ENCODE peak calls at places on chromosomes 11 and 22, in eight cellular contexts. K, E, Z, T, S, H, V and D are unnamed samples.

GRCh38 chr22:44497218-44497903 is 672 bp downstream of the RTL6 start:
- DNase-seq in K (peak), E (no peak), Z (no peak), T (no peak), S (peak), H (peak), V (peak), D (peak)

GRCh38 chr11:11010624-11011127 is 152.8 kb upstream of the ZBED5 start:
- DNase-seq in K (peak), E (no peak), Z (peak), T (no peak), S (no peak), H (peak), V (no peak), D (peak)

GRCh38 chr22:29840498-29840897 is 2.4 kb upstream of the ASCC2 start:
- DNase-seq in K (no peak), E (no peak), Z (no peak), T (no peak), S (peak), H (no peak), V (no peak), D (no peak)

GRCh38 chr11:110862407-110862806 is 150.2 kb upstream of the ARHGAP20 start:
- DNase-seq in K (no peak), E (no peak), Z (no peak), T (no peak), S (no peak), H (no peak), V (no peak), D (no peak)

GRCh38 chr11:70445605-70446004 is 47.3 kb downstream of the CTTN start:
- DNase-seq in K (no peak), E (no peak), Z (no peak), T (no peak), S (no peak), H (no peak), V (no peak), D (peak)

GRCh38 chr11:109096266-109096665 is 325.7 kb upstream of the C11orf87 start:
- DNase-seq in K (no peak), E (no peak), Z (no peak), T (no peak), S (no peak), H (no peak), V (no peak), D (no peak)

GRCh38 chr22:19206287-19206686 is 27.8 kb upstream of the SLC25A1 start:
- DNase-seq in K (no peak), E (no peak), Z (no peak), T (no peak), S (no peak), H (no peak), V (no peak), D (peak)

GRCh38 chr11:70423523-70424505 is 25.5 kb downstream of the CTTN start:
- DNase-seq in K (peak), E (no peak), Z (no peak), T (no peak), S (peak), H (peak), V (peak), D (no peak)

GRCh38 chr11:113896156-113896879 is 8.3 kb upstream of the HTR3B start:
- DNase-seq in K (peak), E (no peak), Z (peak), T (no peak), S (peak), H (peak), V (no peak), D (no peak)

GRCh38 chr11:6320411-6321207 is at the start of gene CAVIN3:
- DNase-seq in K (peak), E (peak), Z (peak), T (peak), S (peak), H (peak), V (peak), D (peak)

GRCh38 chr11:79950741-79951140 is 509.9 kb upstream of the TENM4 start:
- DNase-seq in K (no peak), E (no peak), Z (no peak), T (no peak), S (no peak), H (no peak), V (no peak), D (no peak)

GRCh38 chr22:22661275-22661674 is 16.9 kb downstream of the GGTLC2 start:
- DNase-seq in K (no peak), E (no peak), Z (no peak), T (no peak), S (no peak), H (no peak), V (no peak), D (no peak)

GRCh38 chr11:57698843-57699365 is 13.1 kb downstream of the MED19 start:
- DNase-seq in K (no peak), E (no peak), Z (no peak), T (no peak), S (no peak), H (no peak), V (no peak), D (no peak)

GRCh38 chr11:110430267-110431211 is 791 bp downstream of the FDX1 start:
- DNase-seq in K (peak), E (no peak), Z (no peak), T (peak), S (no peak), H (peak), V (no peak), D (no peak)

GRCh38 chr22:27405672-27406388 is 395.7 kb downstream of the MN1 start:
- DNase-seq in K (peak), E (no peak), Z (peak), T (peak), S (peak), H (peak), V (no peak), D (peak)

GRCh38 chr11:122678406-122678805 is 22.9 kb downstream of the UBASH3B start:
- DNase-seq in K (no peak), E (no peak), Z (no peak), T (no peak), S (no peak), H (no peak), V (no peak), D (no peak)
- TF ChIP-seq CTCF in K (no peak), E (no peak), Z (no peak), T (no peak), S (no peak), H (no peak), V (no peak), D (no peak)

GRCh38 chr11:124868322-124869274 is 3.4 kb downstream of the ROBO3 start:
- DNase-seq in K (no peak), E (no peak), Z (no peak), T (no peak), S (no peak), H (no peak), V (peak), D (no peak)
- TF ChIP-seq CTCF in K (no peak), E (no peak), Z (no peak), T (no peak), S (no peak), H (no peak), V (no peak), D (no peak)

GRCh38 chr22:45757068-45757467 is 85.4 kb downstream of the ATXN10 start:
- DNase-seq in K (no peak), E (no peak), Z (no peak), T (peak), S (no peak), H (no peak), V (peak), D (no peak)
- TF ChIP-seq CTCF in K (no peak), E (no peak), Z (no peak), T (no peak), S (no peak), H (no peak), V (no peak), D (no peak)

DNA sequence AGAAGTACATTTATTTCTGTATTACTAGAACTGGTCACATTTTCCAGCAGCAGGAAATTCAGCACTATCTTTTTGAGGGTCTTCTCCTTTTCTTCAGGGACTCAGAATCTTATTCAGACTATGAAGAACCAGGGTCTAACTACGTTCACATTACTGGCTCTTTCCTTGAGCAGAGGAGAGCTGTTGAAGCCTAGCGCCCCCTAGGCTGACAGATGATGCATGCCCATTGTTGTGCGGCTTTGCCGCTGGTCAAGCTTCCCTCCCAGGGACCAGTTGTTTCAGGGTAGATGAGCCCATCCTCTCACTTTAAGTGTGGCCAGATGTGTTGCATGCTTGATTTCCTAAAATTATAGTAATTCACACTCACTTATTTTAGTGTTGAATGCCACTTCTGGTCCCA is 168.2 kb upstream of the PDGFD start:
- DNase-seq in K (peak), E (no peak), Z (no peak), T (no peak), S (no peak), H (no peak), V (no peak), D (no peak)
- TF ChIP-seq CTCF in K (peak), E (peak), Z (no peak), T (no peak), S (no peak), H (no peak), V (no peak), D (no peak)

GRCh38 chr11:74090701-74091100 is 80.1 kb downstream of the C2CD3 start:
- DNase-seq in K (peak), E (no peak), Z (no peak), T (no peak), S (no peak), H (peak), V (no peak), D (no peak)
- TF ChIP-seq CTCF in K (peak), E (peak), Z (peak), T (no peak), S (peak), H (no peak), V (no peak), D (peak)

GRCh38 chr11:116916872-116917271 is 79.5 kb upstream of the APOA1 start:
- DNase-seq in K (no peak), E (no peak), Z (no peak), T (no peak), S (no peak), H (no peak), V (no peak), D (no peak)

GRCh38 chr11:116917632-116918031 is 80.2 kb upstream of the APOA1 start:
- DNase-seq in K (no peak), E (no peak), Z (no peak), T (no peak), S (no peak), H (no peak), V (no peak), D (no peak)

GRCh38 chr11:116916052-116916451 is 78.6 kb upstream of the APOA1 start:
- DNase-seq in K (no peak), E (no peak), Z (no peak), T (no peak), S (no peak), H (no peak), V (no peak), D (no peak)

GRCh38 chr11:116925050-116925449 is 87.6 kb upstream of the APOA1 start:
- DNase-seq in K (no peak), E (no peak), Z (no peak), T (no peak), S (no peak), H (no peak), V (no peak), D (no peak)

DNA sequence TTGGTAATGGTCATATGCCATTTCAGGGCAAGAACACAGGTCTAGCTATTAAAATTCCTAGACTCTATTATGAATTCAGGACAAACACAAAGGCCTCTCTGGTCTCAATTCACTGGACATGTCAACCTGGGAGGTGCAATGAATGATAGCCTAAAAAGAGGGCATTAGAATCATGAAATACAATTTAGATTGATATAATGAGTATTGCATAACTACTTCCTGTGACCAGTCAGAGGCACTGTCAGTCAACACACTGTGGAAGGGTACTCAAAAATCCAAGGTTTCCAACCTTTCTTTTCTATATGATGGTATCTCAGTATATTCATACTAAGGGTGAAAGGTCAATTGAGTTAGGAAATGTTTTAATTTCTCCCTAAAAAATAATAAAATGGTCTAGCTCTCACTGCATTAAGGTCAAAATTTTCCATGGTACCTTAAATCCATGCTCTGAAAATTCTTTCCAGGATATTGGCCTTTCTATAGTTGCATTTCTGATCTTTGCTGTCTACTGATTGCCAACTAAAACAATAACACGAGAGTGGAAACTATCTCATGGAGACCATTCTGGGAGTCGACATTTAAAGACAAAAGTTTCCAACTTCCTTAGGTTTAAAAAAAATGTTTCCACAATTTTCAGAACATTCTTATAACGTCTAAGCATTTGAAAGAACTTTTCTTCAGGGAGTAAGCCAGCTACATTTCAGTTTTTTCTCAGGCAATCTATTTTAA is 81.7 kb upstream of the APOA1 start:
- DNase-seq in K (no peak), E (no peak), Z (no peak), T (no peak), S (no peak), H (no peak), V (no peak), D (no peak)
- TF ChIP-seq CTCF in K (no peak), E (no peak), Z (no peak), T (no peak), S (no peak), H (no peak), V (no peak), D (no peak)

GRCh38 chr22:37312549-37313183 is 30.4 kb downstream of the CYTH4 start:
- DNase-seq in K (no peak), E (no peak), Z (no peak), T (no peak), S (no peak), H (no peak), V (no peak), D (no peak)
- TF ChIP-seq CTCF in K (no peak), E (no peak), Z (no peak), T (no peak), S (no peak), H (no peak), V (no peak), D (no peak)

GRCh38 chr11:107653077-107653476 is 58.8 kb downstream of the SLN start:
- DNase-seq in K (no peak), E (no peak), Z (no peak), T (no peak), S (no peak), H (no peak), V (no peak), D (no peak)

GRCh38 chr11:107655607-107656006 is 56.2 kb downstream of the SLN start:
- DNase-seq in K (no peak), E (no peak), Z (no peak), T (peak), S (no peak), H (no peak), V (no peak), D (no peak)

GRCh38 chr11:107648247-107648646 is 57.3 kb downstream of the ELMOD1 start:
- DNase-seq in K (no peak), E (no peak), Z (no peak), T (no peak), S (no peak), H (no peak), V (no peak), D (no peak)

GRCh38 chr11:107646783-107647182 is 55.8 kb downstream of the ELMOD1 start:
- DNase-seq in K (no peak), E (no peak), Z (no peak), T (no peak), S (no peak), H (no peak), V (no peak), D (no peak)

GRCh38 chr11:107651672-107652071 is 60.2 kb downstream of the SLN start:
- DNase-seq in K (peak), E (no peak), Z (no peak), T (no peak), S (no peak), H (no peak), V (no peak), D (no peak)
- TF ChIP-seq CTCF in K (no peak), E (peak), Z (no peak), T (no peak), S (no peak), H (no peak), V (no peak), D (no peak)